ENCODE peak calls at places on chromosome 1, in six cellular contexts. D is H9, C is neuronal stem cell, W is IMR-90, J is mesenchymal stem cell, R is trophoblast cell. N is an unnamed sample.

GRCh38 chr1:241275981-241276380 is 81.0 kb downstream of the RGS7 start:
- DNase-seq in W (no peak), J (no peak), C (no peak), R (no peak), D (no peak), N (peak)

GRCh38 chr1:225923381-225923691 is 714 bp downstream of the PYCR2 start:
- DNase-seq in D (no peak), J (no peak), R (peak), W (no peak), C (no peak), N (no peak)

GRCh38 chr1:117754061-117754969 is 148.5 kb downstream of the TENT5C start:
- DNase-seq in D (peak), C (peak), W (peak), R (peak), J (peak), N (peak)

GRCh38 chr1:186799689-186800054 is 29.1 kb upstream of the PLA2G4A start:
- DNase-seq in R (no peak), W (no peak), J (no peak), C (no peak), D (no peak), N (no peak)

GRCh38 chr1:156935719-156936118 is 15.3 kb downstream of the LRRC71 start:
- DNase-seq in C (no peak), D (no peak), R (no peak), J (no peak), W (no peak), N (no peak)

GRCh38 chr1:199463521-199464127 is 563.9 kb upstream of the NR5A2 start:
- DNase-seq in D (peak), W (peak), C (peak), R (peak), J (peak), N (peak)

GRCh38 chr1:20792177-20792576 is 5.1 kb upstream of the HP1BP3 start:
- DNase-seq in C (no peak), D (no peak), R (no peak), W (peak), J (peak), N (peak)

GRCh38 chr1:186404454-186405051 is 28.9 kb downstream of the ODR4 start:
- DNase-seq in W (peak), C (peak), J (peak), D (no peak), R (peak), N (peak)

GRCh38 chr1:236066828-236067386 is 2.0 kb upstream of the NID1 start:
- DNase-seq in W (no peak), C (no peak), J (peak), R (peak), D (no peak), N (no peak)

GRCh38 chr1:30684881-30685795 is 38.2 kb downstream of the MATN1 start:
- DNase-seq in W (no peak), C (peak), D (peak), J (no peak), R (peak), N (peak)

GRCh38 chr1:95027046-95027445 is 45.7 kb downstream of the ALG14 start:
- DNase-seq in J (no peak), R (no peak), W (peak), C (no peak), D (no peak), N (no peak)

GRCh38 chr1:115840615-115841460 is at the start of gene NHLH2:
- DNase-seq in C (no peak), J (no peak), R (no peak), D (no peak), W (no peak), N (peak)

GRCh38 chr1:212692774-212693644 is 6.6 kb downstream of the BATF3 start:
- DNase-seq in W (peak), R (no peak), C (no peak), D (no peak), J (no peak), N (peak)

GRCh38 chr1:197911172-197911856 is 5.9 kb upstream of the LHX9 start:
- DNase-seq in C (peak), R (no peak), W (no peak), D (peak), J (no peak), N (no peak)

GRCh38 chr1:197913495-197914276 is 3.5 kb upstream of the LHX9 start:
- DNase-seq in W (no peak), J (no peak), R (no peak), C (peak), D (no peak), N (no peak)

GRCh38 chr1:197914510-197914909 is 2.7 kb upstream of the LHX9 start:
- DNase-seq in R (no peak), W (no peak), D (no peak), J (no peak), C (peak), N (no peak)

GRCh38 chr1:197911857-197912696 is 5.1 kb upstream of the LHX9 start:
- DNase-seq in R (no peak), D (no peak), W (no peak), C (peak), J (no peak), N (no peak)

GRCh38 chr1:197912739-197913494 is 4.3 kb upstream of the LHX9 start:
- DNase-seq in J (no peak), D (no peak), W (no peak), R (no peak), C (peak), N (no peak)
- H3K18ac ChIP-seq in J (no peak), D (no peak), W (no peak), R (no peak), C (peak), N (no peak)

GRCh38 chr1:37673920-37674319 is 18.4 kb upstream of the CDCA8 start:
- DNase-seq in R (no peak), C (no peak), J (no peak), W (no peak), D (peak), N (no peak)
- H3K4me2 ChIP-seq in R (no peak), C (no peak), J (no peak), W (no peak), D (no peak), N (no peak)

GRCh38 chr1:43913051-43913501 is 20.5 kb upstream of the ARTN start:
- DNase-seq in D (no peak), C (no peak), R (no peak), J (no peak), W (no peak), N (peak)
- H3K18ac ChIP-seq in D (no peak), C (no peak), R (no peak), J (no peak), W (no peak), N (no peak)

DNA sequence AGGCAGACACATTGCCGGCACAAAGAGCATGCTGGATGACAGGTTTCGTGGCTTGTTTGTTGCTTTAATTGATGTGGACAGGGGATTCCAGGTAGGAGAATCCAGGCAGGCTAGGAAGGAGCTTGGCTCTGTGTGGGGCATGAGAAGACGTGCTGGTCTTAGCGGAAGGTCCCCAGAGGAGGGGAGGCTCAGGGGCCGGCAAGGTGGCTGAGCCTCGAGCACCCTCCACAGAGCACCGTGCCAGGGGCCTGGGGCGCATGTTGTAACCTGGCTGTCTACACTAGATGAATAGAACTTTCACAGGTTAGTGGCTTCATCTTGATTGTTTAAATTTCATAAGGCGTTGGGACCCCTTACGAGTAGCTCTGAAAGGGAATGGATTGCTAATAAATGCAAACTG is 223.1 kb downstream of the CAMTA1 start:
- DNase-seq in C (no peak), R (no peak), W (no peak), D (peak), J (no peak), N (no peak)
- H3K4me2 ChIP-seq in C (no peak), R (no peak), W (no peak), D (no peak), J (no peak), N (no peak)

DNA sequence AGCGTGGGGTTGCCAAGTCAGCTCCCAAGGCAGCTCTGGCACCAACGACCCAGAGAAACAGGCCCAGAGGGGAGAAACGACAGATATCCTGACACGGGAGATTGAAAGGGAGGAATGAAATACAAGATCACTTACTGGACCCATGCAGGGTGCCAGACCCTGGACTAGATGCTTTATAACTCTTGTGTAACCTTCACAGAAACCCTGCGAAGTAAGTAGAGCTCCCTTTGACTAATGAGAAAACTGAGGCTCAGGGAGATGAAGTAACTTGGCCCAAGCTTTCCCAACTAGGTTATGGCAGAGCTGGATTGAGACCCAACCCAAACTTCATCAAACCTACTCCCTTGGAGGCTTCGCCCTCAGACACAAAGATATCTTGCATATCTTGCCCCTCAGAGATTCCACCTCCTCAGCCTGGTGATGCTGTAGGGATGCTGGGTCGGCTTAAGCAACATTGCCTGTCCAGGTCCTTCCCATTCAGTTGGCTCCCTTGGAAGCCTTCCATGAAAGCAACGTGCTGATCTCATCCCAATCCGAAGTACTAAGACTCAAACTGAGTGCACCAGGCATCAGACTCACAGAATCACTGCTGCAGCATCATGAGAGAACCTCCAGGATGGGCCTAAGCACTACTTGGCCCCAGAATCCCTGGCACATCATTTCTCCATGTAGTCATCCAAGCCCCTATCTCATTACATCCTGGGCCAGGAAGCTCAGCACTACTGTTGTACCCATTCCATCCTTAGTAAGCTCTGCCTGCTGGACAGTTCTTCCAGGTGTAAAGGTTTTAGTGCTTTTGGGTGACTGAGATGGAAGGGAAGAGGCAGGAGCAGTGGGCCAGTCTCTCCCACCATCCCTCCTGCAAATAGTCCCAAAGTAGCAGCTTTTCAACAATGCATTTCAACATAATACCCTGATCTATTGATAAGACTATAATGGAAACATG is 1.1 kb upstream of the IGSF9 start:
- DNase-seq in W (no peak), J (no peak), R (no peak), C (no peak), D (peak), N (peak)
- H3K18ac ChIP-seq in W (no peak), J (no peak), R (no peak), C (peak), D (no peak), N (peak)

GRCh38 chr1:230426246-230427101 is at the start of gene PGBD5:
- DNase-seq in C (peak), J (peak), W (peak), R (peak), D (peak), N (peak)

GRCh38 chr1:230424440-230425251 is 1.5 kb downstream of the PGBD5 start:
- DNase-seq in D (peak), W (no peak), R (peak), J (no peak), C (no peak), N (peak)

GRCh38 chr1:230427477-230427876 is 1.3 kb upstream of the PGBD5 start:
- DNase-seq in R (no peak), D (no peak), C (no peak), J (no peak), W (no peak), N (no peak)

GRCh38 chr1:230423936-230424335 is 2.2 kb downstream of the PGBD5 start:
- DNase-seq in R (no peak), C (no peak), J (no peak), D (no peak), W (no peak), N (no peak)

DNA sequence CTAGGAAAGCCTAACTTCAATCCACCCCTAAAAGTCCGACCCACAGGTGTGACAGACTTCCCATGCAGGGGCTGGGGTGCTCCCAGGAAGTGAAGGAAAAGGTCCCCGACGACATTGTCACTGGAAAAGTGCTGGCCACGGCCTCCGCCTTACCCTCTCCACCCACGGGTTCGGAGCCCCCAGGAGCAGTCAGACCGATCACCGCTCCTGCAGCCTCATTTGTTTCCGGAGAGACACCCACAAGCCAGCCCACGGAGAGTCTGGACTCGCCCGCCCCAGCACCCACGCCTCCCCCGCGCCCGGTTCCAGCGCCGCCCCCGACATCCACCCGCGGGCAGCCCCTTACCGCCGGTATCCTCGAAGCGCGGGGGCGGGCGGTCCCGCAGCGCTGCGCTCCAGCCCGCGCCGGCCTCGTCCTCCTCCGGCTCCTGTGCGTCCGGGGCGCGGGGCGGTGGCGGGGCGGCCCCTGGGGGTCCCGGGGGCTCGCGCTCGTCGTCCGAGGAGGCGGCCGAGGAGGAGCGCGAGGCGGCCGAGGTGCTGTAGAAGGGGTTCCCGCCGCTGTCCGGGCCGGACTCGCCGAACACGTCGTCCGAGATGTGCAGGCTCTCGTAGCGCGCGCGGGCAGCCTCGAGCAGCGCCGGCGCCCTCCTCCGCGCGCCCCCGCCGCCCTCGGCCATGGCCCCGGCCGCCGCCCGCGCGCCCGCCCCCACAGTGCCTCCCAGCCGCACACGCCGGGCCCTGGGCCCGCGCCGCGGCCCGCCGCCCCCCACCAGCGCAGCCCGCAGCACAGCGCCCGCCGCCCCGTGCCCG is 675 bp downstream of the PGBD5 start:
- DNase-seq in W (no peak), C (no peak), J (peak), R (no peak), D (no peak), N (no peak)
- H3K4me2 ChIP-seq in W (no peak), C (peak), J (peak), R (peak), D (peak), N (peak)

DNA sequence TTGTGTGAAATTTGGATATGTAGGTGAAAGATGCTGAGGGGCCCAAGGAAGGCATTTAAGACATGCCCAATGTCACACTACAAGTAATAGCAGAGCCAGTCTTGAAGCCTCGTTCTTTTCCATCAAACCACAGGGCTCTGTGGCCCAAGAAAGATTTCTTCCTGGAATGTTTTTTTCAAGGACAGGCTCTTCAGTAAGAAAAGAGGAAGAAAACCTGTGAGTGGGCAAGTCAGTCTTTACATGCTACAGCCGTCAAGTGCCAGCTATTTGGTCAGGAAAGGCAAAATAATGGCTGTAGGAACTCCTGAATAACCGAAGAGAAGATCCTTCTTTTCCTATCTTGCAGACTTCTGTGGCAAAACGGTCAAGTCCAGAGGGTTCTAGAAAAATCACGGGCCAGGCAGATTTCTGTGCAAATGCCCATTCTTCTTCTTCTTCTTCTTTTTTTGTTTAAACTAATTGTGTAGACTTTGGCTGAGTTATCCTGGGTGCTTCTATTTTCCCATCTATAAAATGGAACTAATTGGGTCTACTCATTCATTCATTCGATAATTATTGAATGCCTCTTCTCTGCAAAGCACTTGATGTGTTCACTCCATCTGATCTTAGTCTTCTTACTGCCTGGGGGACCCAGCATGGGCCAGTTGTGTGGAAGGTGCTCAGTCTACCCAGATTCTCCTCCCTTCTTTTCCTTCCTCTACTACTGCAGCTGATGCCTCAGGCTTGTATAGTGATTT is 1.9 kb upstream of the ID3 start:
- DNase-seq in W (no peak), C (no peak), R (no peak), J (peak), D (no peak), N (no peak)
- H3K18ac ChIP-seq in W (peak), C (no peak), R (peak), J (peak), D (peak), N (peak)

GRCh38 chr1:202616355-202616910 is 93.8 kb downstream of the SYT2 start:
- DNase-seq in R (no peak), J (peak), W (no peak), D (no peak), C (no peak), N (no peak)
- H3K4me2 ChIP-seq in R (no peak), J (no peak), W (no peak), D (no peak), C (no peak), N (no peak)

GRCh38 chr1:5740865-5741860 is 251.1 kb downstream of the NPHP4 start:
- DNase-seq in R (no peak), D (peak), J (no peak), C (no peak), W (no peak), N (no peak)

GRCh38 chr1:5744342-5744741 is 247.9 kb downstream of the NPHP4 start:
- DNase-seq in C (no peak), D (peak), W (no peak), J (no peak), R (no peak), N (no peak)

GRCh38 chr1:5743435-5744095 is 248.7 kb downstream of the NPHP4 start:
- DNase-seq in D (peak), R (no peak), J (no peak), W (no peak), C (no peak), N (no peak)

GRCh38 chr1:5742032-5742431 is 250.2 kb downstream of the NPHP4 start:
- DNase-seq in D (peak), J (no peak), C (no peak), W (no peak), R (no peak), N (no peak)

DNA sequence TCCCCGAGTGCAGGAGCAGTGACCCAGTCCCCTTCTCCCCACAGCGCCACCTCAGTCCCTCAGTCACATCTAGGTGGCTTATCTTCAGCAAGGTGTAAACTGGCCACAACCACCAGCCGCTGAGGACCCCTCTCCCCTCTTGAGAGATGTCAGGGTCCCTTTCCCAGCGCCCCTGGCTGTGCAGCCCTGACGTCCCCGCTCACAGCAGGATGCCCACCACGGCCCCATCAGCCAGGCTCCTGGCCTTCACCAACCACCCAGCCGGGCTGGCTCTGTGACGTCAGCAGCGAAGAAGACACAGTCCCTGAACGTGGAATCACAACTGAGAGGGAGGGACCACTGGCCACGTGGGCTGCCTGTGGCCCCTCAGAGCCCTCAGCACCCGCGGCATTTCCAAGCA is 249.4 kb downstream of the NPHP4 start:
- DNase-seq in C (no peak), W (no peak), J (no peak), R (no peak), D (no peak), N (no peak)
- H3K18ac ChIP-seq in C (peak), W (no peak), J (no peak), R (no peak), D (no peak), N (no peak)

N was measured in mesendoderm.